ENCODE peak calls at places on chromosome 16, in four cellular contexts. U, G, D and H are unnamed samples.
A peak's percentile ranks its signal among the peaks of the same experiment; 100 is the strongest.

GRCh38 chr16:60811657-60812056 is 1224.6 kb downstream of the CDH8 start:
- DNase-seq in U (no peak), G (no peak), D (no peak), H (no peak)

GRCh38 chr16:1088295-1089170 is 7.5 kb downstream of the C1QTNF8 start:
- DNase-seq in U (no peak), G (no peak), D (no peak), H (no peak)

GRCh38 chr16:72908362-72908838 is 139.5 kb downstream of the ZFHX3 start:
- DNase-seq in U (no peak), G (no peak), D (no peak), H (no peak)

GRCh38 chr16:709651-710499 is 4.3 kb upstream of the FBXL16 start:
- DNase-seq in U (no peak), G (no peak), D (no peak), H (no peak)

GRCh38 chr16:65548470-65548869 is 426.6 kb upstream of the CDH11 start:
- DNase-seq in U (no peak), G (no peak), D (no peak), H (no peak)

GRCh38 chr16:84562174-84562815 is 55.6 kb downstream of the COTL1 start:
- DNase-seq in U (peak; percentile 24), G (no peak), D (no peak), H (peak; percentile 73)

GRCh38 chr16:66503030-66503429 is 46.9 kb downstream of the TK2 start:
- DNase-seq in U (no peak), G (no peak), D (peak; percentile 13), H (no peak)

GRCh38 chr16:58460219-58460610 is 39.7 kb upstream of the NDRG4 start:
- DNase-seq in U (no peak), G (no peak), D (no peak), H (no peak)

GRCh38 chr16:2520784-2521577 is 810 bp downstream of the AMDHD2 start:
- DNase-seq in U (peak; percentile 57), G (no peak), D (no peak), H (peak; percentile 58)

GRCh38 chr16:4179020-4179419 is 62.8 kb upstream of the ADCY9 start:
- DNase-seq in U (no peak), G (peak; percentile 71), D (no peak), H (no peak)

GRCh38 chr16:74186589-74186988 is 110.0 kb upstream of the PSMD7 start:
- DNase-seq in U (no peak), G (no peak), D (no peak), H (no peak)

GRCh38 chr16:85100265-85100664 is 12.0 kb downstream of the CIBAR2 start:
- DNase-seq in U (no peak), G (no peak), D (no peak), H (no peak)

GRCh38 chr16:87192418-87193073 is 124.6 kb downstream of the C16orf95 start:
- DNase-seq in U (no peak), G (no peak), D (no peak), H (no peak)

GRCh38 chr16:19595043-19595767 is 39.7 kb downstream of the VPS35L start:
- DNase-seq in U (no peak), G (no peak), D (no peak), H (no peak)
- TF ChIP-seq CTCF in U (no peak), G (no peak), D (no peak), H (no peak)

DNA sequence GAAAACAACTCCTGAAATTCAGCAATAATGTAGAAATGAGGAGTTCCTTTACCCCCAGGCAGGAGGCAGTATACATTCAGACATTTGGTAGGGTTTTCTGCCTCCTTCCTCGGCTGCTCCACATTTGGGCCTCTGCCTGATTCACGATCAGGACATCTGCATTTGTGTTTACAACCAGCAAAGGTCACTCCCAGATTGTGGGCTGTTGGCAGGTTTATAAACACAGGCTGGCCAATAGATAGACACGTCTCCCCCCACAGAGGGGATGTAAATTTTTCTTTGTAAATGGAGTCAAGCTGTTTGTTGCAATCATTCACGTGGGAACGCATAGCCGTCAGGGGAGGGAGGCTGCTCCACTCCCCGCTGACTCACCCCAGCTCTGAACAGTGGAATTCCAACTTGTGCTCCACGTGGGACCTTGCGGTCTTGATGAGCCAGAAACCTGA is 252.1 kb upstream of the N4BP1 start:
- DNase-seq in U (no peak), G (no peak), D (no peak), H (no peak)
- TF ChIP-seq CTCF in U (peak; percentile 26), G (no peak), D (no peak), H (no peak)

GRCh38 chr16:11315499-11315898 is 29.8 kb upstream of the RMI2 start:
- DNase-seq in U (no peak), G (no peak), D (no peak), H (no peak)
- TF ChIP-seq CTCF in U (no peak), G (no peak), D (no peak), H (no peak)

DNA sequence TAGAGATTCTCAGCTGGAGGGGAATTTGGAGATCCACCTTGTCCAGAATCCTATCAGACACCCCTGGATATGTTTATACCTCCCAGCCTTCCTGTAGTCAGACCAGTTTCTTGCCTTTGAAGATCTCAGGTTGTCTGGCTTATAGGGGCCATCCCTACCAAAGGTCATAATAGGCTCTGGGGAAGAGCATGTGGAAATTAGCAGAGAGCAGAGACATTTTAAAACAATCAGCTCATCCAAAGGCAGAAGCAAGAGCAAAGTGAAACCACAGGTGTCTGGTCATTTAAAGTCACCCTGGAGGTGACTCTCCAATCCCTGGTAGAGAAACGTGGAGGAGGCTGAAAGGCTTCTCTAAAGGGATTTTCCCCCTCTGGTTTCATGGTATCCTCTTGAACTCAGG is 299.3 kb upstream of the EEF2KMT start:
- DNase-seq in U (no peak), G (no peak), D (no peak), H (no peak)
- TF ChIP-seq CTCF in U (no peak), G (no peak), D (no peak), H (no peak)

GRCh38 chr16:53546988-53547391 is 44.0 kb upstream of the AKTIP start:
- DNase-seq in U (no peak), G (no peak), D (no peak), H (no peak)
- TF ChIP-seq CTCF in U (peak; percentile 50), G (no peak), D (no peak), H (peak; percentile 51)

DNA sequence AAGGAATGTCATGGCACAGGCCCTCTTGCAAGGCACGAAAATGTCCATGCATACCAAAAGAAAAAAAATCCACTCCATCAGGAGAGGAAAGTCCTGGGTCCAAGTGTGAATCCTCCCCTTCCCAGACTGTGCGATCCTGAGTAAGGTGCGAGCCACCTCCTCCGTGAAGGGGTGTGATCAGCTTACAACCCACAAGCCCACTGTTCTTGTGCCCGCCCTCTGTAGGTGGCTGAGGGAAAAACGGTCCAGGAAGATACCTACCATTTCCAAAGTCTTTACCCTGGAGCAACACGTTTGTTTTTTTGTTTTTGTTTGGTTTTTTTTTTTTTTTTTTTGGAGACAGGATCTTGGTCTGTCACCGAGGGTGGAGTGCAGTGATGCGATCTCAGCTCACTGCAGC is 116.5 kb downstream of the ZNF423 start:
- DNase-seq in U (no peak), G (no peak), D (no peak), H (no peak)
- TF ChIP-seq CTCF in U (no peak), G (no peak), D (no peak), H (no peak)